ENCODE peak calls at places on chromosome 10, in ten cellular contexts. W, R, F, Q, M, Z, D, T, Y and U are unnamed samples. For H3K36me3, the result is how much of the 10 kb centered on the place peaks cover.

GRCh38 chr10:96122824-96123223 is 7.3 kb upstream of the ZNF518A start:
- DNase-seq in W (no peak), R (no peak), F (no peak), Q (no peak), M (no peak), Z (no peak), D (no peak), T (no peak), Y (no peak), U (no peak)

GRCh38 chr10:86073199-86073977 is 293.2 kb downstream of the GRID1 start:
- DNase-seq in W (no peak), R (no peak), F (no peak), Q (no peak), M (no peak), Z (no peak), D (no peak), T (no peak), Y (no peak), U (no peak)

GRCh38 chr10:132656283-132657126 is 118.9 kb downstream of the INPP5A start:
- DNase-seq in W (no peak), R (no peak), F (no peak), Q (no peak), M (no peak), Z (no peak), D (no peak), T (no peak), Y (no peak), U (no peak)

GRCh38 chr10:30058570-30059132 is 735 bp downstream of the JCAD start:
- DNase-seq in W (no peak), R (peak), F (peak), Q (no peak), M (no peak), Z (no peak), D (no peak), T (no peak), Y (no peak), U (no peak)

GRCh38 chr10:18793951-18794350 is 134.7 kb downstream of the ARL5B start:
- DNase-seq in W (no peak), R (no peak), F (no peak), Q (no peak), M (no peak), Z (no peak), D (no peak), T (peak), Y (no peak), U (no peak)

GRCh38 chr10:112375721-112376577 is 2.0 kb downstream of the ACSL5 start:
- DNase-seq in W (peak), R (peak), F (peak), Q (no peak), M (no peak), Z (peak), D (peak), T (peak), Y (peak), U (no peak)

GRCh38 chr10:91635401-91636400 is 2.8 kb upstream of the PPP1R3C start:
- DNase-seq in W (peak), R (peak), F (peak), Q (no peak), M (peak), Z (no peak), D (peak), T (peak), Y (peak), U (peak)

GRCh38 chr10:89207181-89207800 is at the start of gene CH25H:
- DNase-seq in W (peak), R (peak), F (peak), Q (peak), M (no peak), Z (no peak), D (peak), T (peak), Y (peak), U (peak)

GRCh38 chr10:100347568-100348195 is 649 bp downstream of the SCD start:
- DNase-seq in W (no peak), R (no peak), F (no peak), Q (no peak), M (peak), Z (no peak), D (no peak), T (no peak), Y (no peak), U (no peak)

DNA sequence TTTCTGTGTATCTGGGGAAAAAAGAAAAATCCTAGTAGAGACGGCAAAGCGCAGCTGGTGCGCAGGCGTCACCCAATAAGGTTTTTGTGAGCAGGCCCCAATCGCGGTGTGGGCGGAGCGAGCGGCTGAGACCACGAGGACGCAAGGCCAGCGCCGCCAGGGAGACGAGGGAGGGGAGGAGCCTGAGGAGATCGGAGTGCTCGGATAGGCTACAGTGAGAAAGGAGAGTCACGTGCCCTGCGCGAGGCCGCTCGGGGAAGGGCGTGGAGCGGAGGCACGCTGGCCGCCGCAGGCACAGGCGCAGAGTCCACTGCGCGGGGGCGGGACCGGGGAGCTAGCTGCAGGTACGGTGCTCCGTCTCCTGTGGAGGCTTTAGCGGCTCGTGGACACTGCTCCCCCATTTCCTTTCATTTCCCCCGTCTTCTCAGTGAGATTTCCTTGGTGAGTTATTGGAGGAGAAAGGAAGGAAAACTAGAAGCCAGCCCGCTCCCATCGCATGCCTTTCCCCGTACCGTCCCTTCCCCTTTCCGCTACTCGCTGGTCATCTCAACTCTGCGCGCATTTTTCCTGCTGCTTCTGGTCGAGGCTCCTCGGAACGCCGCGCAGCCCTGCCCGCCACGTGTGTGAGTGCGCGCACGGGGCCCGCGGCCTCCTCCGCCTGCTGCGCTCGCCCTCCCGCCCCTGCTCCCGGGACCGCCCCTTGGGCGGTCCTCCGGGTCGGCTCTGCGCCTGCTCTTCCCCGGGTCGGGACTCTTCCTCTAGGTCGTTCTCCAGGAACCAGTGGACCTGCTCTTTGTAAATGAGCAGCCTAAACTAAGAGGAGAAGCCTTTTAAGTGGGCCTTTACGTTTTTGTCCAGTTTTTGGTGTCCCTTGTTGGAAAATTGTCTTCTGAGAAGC is at the start of gene THNSL1:
- DNase-seq in W (peak), R (peak), F (peak), Q (peak), M (peak), Z (peak), D (peak), T (peak), Y (peak), U (peak)
- TF ChIP-seq POLR2A in W (peak), R (peak), F (peak), Q (no peak), M (peak), Z (peak), D (peak), T (peak), Y (peak), U (peak)

DNA sequence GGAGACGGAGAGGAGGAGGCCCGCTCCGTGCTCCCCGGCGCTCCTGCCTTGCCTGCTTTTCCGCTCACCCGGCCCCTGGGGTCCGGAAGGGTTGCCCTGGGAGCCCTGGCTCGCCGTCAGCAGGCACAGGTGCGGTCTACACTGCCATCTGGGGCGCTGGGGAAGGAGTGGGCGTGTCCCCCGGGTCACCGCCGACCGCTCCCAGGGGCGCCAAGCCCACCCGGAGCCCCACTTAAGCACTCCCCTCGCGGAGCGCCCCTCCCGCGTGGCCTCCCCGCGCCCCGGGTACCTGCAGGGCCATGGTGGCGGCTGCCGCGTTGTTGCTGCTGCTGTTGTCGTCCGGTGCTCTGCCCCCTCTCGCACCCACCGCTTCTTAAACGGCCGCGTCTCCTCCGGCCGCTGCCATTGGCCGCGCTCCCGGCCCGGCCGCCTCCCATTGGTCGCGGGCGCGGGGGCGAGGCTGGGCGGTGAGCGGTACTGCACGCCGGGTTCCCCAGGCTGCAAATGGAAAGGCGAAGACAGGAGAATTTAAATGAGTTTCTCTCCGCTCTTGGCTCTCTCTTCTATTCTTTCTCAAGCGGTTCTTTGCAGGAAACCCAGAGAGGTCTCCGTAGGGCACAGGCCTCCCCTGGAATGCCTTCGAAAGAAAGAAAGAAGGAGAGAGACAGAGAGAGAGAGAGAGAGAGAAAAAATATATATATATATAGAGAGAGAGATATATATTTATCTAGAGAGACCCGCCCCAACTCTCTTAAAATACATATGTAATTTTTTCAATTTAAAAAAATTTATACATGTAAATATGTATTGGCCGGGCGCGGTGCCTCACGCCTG is at the start of gene ACBD7:
- DNase-seq in W (peak), R (peak), F (peak), Q (peak), M (peak), Z (no peak), D (peak), T (peak), Y (peak), U (peak)
- TF ChIP-seq CTCF in W (peak), R (peak), F (peak), Q (peak), M (peak), Z (peak), D (peak), T (peak), Y (peak), U (peak)

GRCh38 chr10:33254556-33255160 is 79.8 kb downstream of the NRP1 start:
- DNase-seq in W (no peak), R (no peak), F (no peak), Q (no peak), M (no peak), Z (no peak), D (no peak), T (no peak), Y (no peak), U (no peak)
- H3K36me3 ChIP-seq in W (under half), R (under half), F (under half), Q (under half), M (under half), Z (under half), D (under half), T (under half), Y (under half), U (under half)

DNA sequence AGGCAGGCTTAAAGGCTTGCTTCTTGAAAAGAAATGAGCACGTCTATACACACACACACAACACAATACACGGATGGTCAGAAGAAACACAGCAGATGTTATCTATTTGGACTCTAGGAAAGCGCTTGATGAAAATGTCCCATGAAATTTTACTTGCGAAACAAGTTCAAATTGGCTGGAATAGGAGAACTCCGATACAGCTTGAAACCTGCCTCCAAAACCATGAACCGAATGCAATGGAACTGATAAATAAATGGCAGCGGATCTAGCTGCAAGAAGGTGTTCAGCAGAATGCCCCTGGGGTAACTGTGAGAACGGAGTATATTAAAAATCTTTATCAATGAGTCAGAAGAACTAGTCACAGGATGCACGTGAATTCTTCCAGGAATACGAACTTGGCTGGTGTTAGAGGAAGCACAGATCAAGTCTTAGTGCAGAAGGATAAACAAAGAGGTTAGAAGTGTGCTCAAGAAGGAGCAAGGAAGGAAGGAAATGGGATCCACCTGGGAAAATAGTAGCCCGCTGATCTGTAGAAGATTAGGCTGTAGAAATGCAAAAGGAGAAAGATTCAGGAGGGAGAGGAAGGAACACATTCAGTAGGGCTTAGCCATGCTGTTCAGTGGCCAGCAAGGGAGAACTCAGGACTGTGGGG is 142.0 kb upstream of the PRKCQ start:
- DNase-seq in W (no peak), R (no peak), F (no peak), Q (no peak), M (no peak), Z (no peak), D (no peak), T (peak), Y (no peak), U (no peak)
- TF ChIP-seq POLR2A in W (no peak), R (no peak), F (no peak), Q (no peak), M (no peak), Z (no peak), D (no peak), T (no peak), Y (no peak), U (no peak)